ENCODE peak calls at places on chromosome 11, in six cellular contexts. K is HFFc6; A is vagina; U is iPS-NIHi11; T is pulmonary artery endothelial cell; Q is activated naive CD8-positive, alpha-beta T cell treated with anti-CD3 and anti-CD28 coated beads for 36 hours. E is an unnamed sample.

GRCh38 chr11:1487851-1488574 is 1.4 kb upstream of the MOB2 start:
- DNase-seq in K (no peak), A (no peak), U (no peak), T (no peak), Q (no peak), E (no peak)

GRCh38 chr11:75068993-75069392 is 27.7 kb downstream of the OR2AT4 start:
- DNase-seq in K (no peak), A (no peak), U (no peak), T (no peak), Q (no peak), E (no peak)

GRCh38 chr11:37450613-37451012 is 852.6 kb upstream of the RAG2 start:
- DNase-seq in K (no peak), A (no peak), U (no peak), T (no peak), Q (peak), E (no peak)

GRCh38 chr11:72079776-72080325 is 491 bp downstream of the NUMA1 start:
- DNase-seq in K (no peak), A (no peak), U (no peak), T (no peak), Q (no peak), E (no peak)

GRCh38 chr11:65491614-65492386 is 7.0 kb upstream of the MALAT1 start:
- DNase-seq in K (peak), A (peak), U (no peak), T (no peak), Q (no peak), E (no peak)

GRCh38 chr11:82718307-82718706 is 15.4 kb downstream of the FAM181B start:
- DNase-seq in K (peak), A (no peak), U (peak), T (no peak), Q (no peak), E (no peak)

GRCh38 chr11:88193278-88193677 is 18.0 kb upstream of the RAB38 start:
- DNase-seq in K (no peak), A (no peak), U (no peak), T (no peak), Q (no peak), E (no peak)

GRCh38 chr11:33942954-33943353 is 51.1 kb upstream of the LMO2 start:
- DNase-seq in K (peak), A (no peak), U (no peak), T (peak), Q (no peak), E (no peak)

GRCh38 chr11:2109541-2110019 is 29.6 kb downstream of the IGF2 start:
- DNase-seq in K (no peak), A (no peak), U (peak), T (peak), Q (no peak), E (no peak)